ENCODE peak calls at places on chromosome 14, in five cellular contexts. L, S, U, D and H are unnamed samples.

GRCh38 chr14:95156153-95156764 is 1.1 kb downstream of the DICER1 start:
- DNase-seq in L (peak), S (no peak), U (no peak), D (no peak), H (no peak)

GRCh38 chr14:81209187-81209836 is 11.4 kb downstream of the GTF2A1 start:
- DNase-seq in L (no peak), S (no peak), U (no peak), D (no peak), H (no peak)

GRCh38 chr14:93946506-93947170 is 19.5 kb downstream of the FAM181A start:
- DNase-seq in L (peak), S (no peak), U (no peak), D (no peak), H (no peak)

GRCh38 chr14:72416892-72417291 is 477.0 kb downstream of the DPF3 start:
- DNase-seq in L (no peak), S (no peak), U (no peak), D (no peak), H (no peak)

GRCh38 chr14:73180385-73180805 is 44.1 kb downstream of the PSEN1 start:
- DNase-seq in L (no peak), S (no peak), U (no peak), D (no peak), H (no peak)

GRCh38 chr14:78704965-78705364 is 534.8 kb downstream of the NRXN3 start:
- DNase-seq in L (no peak), S (no peak), U (no peak), D (no peak), H (no peak)

GRCh38 chr14:75934998-75935628 is 46.7 kb downstream of the TGFB3 start:
- DNase-seq in L (no peak), S (no peak), U (no peak), D (no peak), H (no peak)

GRCh38 chr14:102776761-102777710 is at the start of gene TRAF3:
- DNase-seq in L (no peak), S (peak), U (no peak), D (no peak), H (peak)

GRCh38 chr14:69592923-69593677 is 18.3 kb upstream of the SUSD6 start:
- DNase-seq in L (no peak), S (no peak), U (no peak), D (no peak), H (no peak)

GRCh38 chr14:43005807-43006206 is 1399.1 kb downstream of the LRFN5 start:
- DNase-seq in L (no peak), S (no peak), U (no peak), D (no peak), H (no peak)

GRCh38 chr14:21735639-21736307 is 62.2 kb upstream of the OR4E1 start:
- DNase-seq in L (no peak), S (no peak), U (no peak), D (no peak), H (no peak)